ENCODE peak calls at places on chromosomes 16 and 17, in six cellular contexts. E is lung, X is kidney epithelial cell, A is HL-60, U is AG09309, I is nephron progenitor cell. R is an unnamed sample.

GRCh38 chr17:9242497-9242881 is 221.2 kb downstream of the NTN1 start:
- DNase-seq in A (no peak), U (no peak), X (no peak), I (no peak), E (no peak), R (no peak)

GRCh38 chr17:7021993-7022778 is 664 bp upstream of the BCL6B start:
- DNase-seq in E (peak), X (no peak), I (peak), U (no peak), A (peak), R (peak)

GRCh38 chr17:79826210-79826680 is 13.0 kb downstream of the CBX4 start:
- DNase-seq in A (peak), I (no peak), X (no peak), E (no peak), U (no peak), R (no peak)

GRCh38 chr16:29824589-29825144 is 4.4 kb downstream of the MVP start:
- DNase-seq in X (peak), A (no peak), E (no peak), I (no peak), U (no peak), R (no peak)

GRCh38 chr16:72924918-72925630 is 122.9 kb downstream of the ZFHX3 start:
- DNase-seq in U (no peak), X (no peak), A (no peak), I (no peak), E (no peak), R (no peak)

GRCh38 chr16:27820646-27821345 is 242.7 kb downstream of the GSG1L start:
- DNase-seq in U (no peak), A (no peak), I (no peak), X (no peak), E (no peak), R (no peak)

GRCh38 chr17:1573932-1574696 is 11.5 kb upstream of the PITPNA start:
- DNase-seq in A (peak), X (no peak), U (no peak), E (peak), I (peak), R (peak)

GRCh38 chr16:67750466-67750865 is 31.4 kb upstream of the GFOD2 start:
- DNase-seq in X (no peak), A (no peak), I (no peak), E (no peak), U (no peak), R (no peak)

GRCh38 chr17:36851230-36851629 is 86.0 kb upstream of the LHX1 start:
- DNase-seq in A (no peak), U (no peak), E (no peak), I (no peak), X (no peak), R (no peak)

GRCh38 chr16:17432902-17433576 is 37.7 kb downstream of the XYLT1 start:
- DNase-seq in X (no peak), U (peak), E (no peak), I (no peak), A (no peak), R (no peak)

GRCh38 chr16:56618138-56618537 is 7.4 kb upstream of the MT1E start:
- DNase-seq in U (no peak), X (no peak), I (no peak), E (no peak), A (no peak), R (no peak)

GRCh38 chr17:5050281-5050680 is 15.1 kb upstream of the SLC52A1 start:
- DNase-seq in I (no peak), E (no peak), A (no peak), U (no peak), X (no peak), R (no peak)

GRCh38 chr16:28845173-28846079 is 722 bp downstream of the TUFM start:
- DNase-seq in E (no peak), I (no peak), U (no peak), A (peak), X (no peak), R (no peak)

GRCh38 chr16:64132686-64133085 is 989.2 kb downstream of the CDH11 start:
- DNase-seq in A (no peak), U (no peak), I (no peak), E (no peak), X (no peak), R (no peak)

GRCh38 chr16:85563515-85564276 is 49.4 kb upstream of the GSE1 start:
- DNase-seq in I (peak), U (no peak), A (no peak), E (peak), X (no peak), R (no peak)

GRCh38 chr16:527015-527903 is at the start of gene CAPN15:
- DNase-seq in U (peak), E (peak), A (peak), I (peak), X (no peak), R (peak)

GRCh38 chr16:30997000-30997886 is 12.2 kb downstream of the HSD3B7 start:
- DNase-seq in A (peak), U (no peak), E (peak), X (no peak), I (peak), R (peak)

GRCh38 chr17:50423553-50424159 is 2.4 kb upstream of the ACSF2 start:
- DNase-seq in I (no peak), E (peak), X (peak), A (no peak), U (peak), R (no peak)

GRCh38 chr16:67666032-67666537 is 465 bp downstream of the ENKD1 start:
- DNase-seq in A (no peak), E (no peak), I (peak), U (no peak), X (no peak), R (no peak)

GRCh38 chr17:50289268-50289667 is 15.0 kb downstream of the TMEM92 start:
- DNase-seq in U (no peak), I (no peak), A (no peak), E (no peak), X (no peak), R (no peak)

GRCh38 chr16:87002717-87003413 is 314.3 kb downstream of the C16orf95 start:
- DNase-seq in E (no peak), X (no peak), I (no peak), U (peak), A (no peak), R (no peak)

GRCh38 chr17:40909755-40910154 is 24.7 kb upstream of the KRT20 start:
- DNase-seq in I (no peak), X (no peak), A (no peak), U (peak), E (no peak), R (no peak)

GRCh38 chr16:11447836-11448235 is 102.6 kb downstream of the RMI2 start:
- DNase-seq in E (no peak), X (no peak), A (no peak), I (no peak), U (no peak), R (no peak)

DNA sequence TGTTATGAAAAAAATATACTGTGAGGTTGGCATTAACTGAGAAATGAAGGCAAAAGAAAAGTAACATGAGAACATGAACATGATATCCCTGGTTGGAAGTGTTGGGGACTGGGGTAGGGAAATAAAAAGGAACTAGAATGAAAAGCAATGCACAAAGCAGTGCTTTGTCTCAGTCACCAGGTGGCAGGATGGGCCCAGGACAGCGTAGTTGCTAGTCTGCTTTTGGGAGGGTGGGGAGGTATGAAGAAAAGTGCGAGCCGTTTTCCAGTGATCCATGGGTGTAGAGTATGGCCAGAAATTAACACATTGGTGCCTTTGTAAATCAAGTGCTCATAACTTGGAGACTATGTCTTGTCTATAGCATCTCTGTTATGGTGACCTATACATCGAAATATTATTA is 662.5 kb upstream of the SALL1 start:
- DNase-seq in I (no peak), A (no peak), U (no peak), X (no peak), E (no peak), R (no peak)
- TF ChIP-seq CTCF in I (no peak), A (no peak), U (no peak), X (peak), E (no peak), R (no peak)

DNA sequence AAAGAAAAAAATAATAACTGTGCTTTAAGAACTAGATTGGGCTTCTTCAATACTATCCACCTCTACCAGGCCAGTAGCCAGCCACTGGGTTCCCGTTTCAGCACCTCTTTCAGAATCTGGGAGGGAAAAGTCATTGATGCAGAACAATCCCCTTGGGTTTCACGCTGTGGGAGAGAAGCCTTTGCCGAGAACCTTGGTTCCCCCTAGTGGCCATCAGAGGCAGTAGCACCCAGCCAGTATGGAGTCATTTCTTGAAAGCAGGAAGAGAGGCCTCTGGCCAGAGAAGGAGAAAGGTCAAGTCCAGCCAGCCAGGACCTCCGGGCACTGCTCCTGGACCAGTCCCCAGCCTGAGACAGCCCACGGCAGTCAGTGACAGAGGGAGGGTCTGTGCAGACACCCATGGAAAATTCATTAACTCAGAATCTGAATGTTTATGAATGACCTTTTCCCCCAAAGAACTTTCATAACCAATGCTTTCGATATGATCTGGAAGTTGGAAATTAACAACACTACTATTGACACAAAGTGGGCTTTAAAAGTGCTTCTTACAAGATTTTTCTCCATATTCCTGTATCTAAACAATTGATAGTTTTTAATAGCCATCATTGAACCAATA is 51.2 kb upstream of the CDH5 start:
- DNase-seq in I (peak), U (peak), A (peak), E (peak), X (peak), R (peak)
- TF ChIP-seq CTCF in I (peak), U (peak), A (peak), E (peak), X (peak), R (peak)

DNA sequence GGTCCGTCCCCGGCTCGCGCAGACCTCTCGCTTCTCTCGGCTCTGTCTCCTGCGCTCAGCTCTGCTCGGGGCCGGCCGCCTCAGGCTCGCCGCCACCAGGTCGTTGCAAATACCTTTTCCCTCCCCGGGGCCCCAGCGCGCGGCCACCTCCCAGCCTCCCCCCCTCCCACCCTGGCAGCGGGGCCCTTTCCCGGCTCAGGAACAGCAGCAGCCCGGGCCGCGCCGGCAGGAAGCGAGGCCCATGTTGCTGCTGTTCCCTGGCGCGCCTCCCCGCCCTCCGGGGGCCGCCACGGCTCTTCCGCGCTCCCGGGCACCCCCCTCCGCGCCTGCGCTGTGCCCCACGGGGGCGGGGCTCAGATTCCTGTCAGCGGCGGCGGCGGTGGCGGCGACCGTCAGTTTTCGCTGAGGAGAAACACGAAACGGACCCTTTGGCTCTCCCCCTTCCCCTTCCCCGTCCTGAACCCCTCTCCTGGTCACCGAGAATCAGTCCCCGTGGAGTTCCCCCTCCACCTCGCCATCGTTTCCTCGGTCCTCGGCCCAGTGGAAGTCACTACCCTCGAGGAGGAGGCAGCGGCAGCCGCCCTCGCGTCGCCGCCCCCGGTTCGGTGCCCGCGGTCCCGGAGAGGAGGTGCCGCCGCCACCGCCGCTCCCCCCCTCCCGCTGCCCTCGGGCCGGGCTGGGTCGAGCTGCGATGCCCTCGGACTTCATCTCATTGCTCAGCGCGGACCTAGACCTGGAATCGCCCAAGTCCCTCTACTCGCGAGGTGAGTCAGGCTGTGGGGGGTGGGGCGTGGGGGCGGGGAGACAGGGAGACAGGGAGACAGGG is at the start of gene NFAT5:
- DNase-seq in A (peak), I (peak), E (peak), U (peak), X (no peak), R (peak)
- TF ChIP-seq CTCF in A (no peak), I (no peak), E (no peak), U (no peak), X (no peak), R (no peak)

GRCh38 chr17:49031965-49032928 is 35.1 kb downstream of the IGF2BP1 start:
- DNase-seq in I (peak), A (peak), U (peak), E (peak), X (no peak), R (no peak)
- TF ChIP-seq CTCF in I (peak), A (peak), U (peak), E (peak), X (peak), R (peak)

DNA sequence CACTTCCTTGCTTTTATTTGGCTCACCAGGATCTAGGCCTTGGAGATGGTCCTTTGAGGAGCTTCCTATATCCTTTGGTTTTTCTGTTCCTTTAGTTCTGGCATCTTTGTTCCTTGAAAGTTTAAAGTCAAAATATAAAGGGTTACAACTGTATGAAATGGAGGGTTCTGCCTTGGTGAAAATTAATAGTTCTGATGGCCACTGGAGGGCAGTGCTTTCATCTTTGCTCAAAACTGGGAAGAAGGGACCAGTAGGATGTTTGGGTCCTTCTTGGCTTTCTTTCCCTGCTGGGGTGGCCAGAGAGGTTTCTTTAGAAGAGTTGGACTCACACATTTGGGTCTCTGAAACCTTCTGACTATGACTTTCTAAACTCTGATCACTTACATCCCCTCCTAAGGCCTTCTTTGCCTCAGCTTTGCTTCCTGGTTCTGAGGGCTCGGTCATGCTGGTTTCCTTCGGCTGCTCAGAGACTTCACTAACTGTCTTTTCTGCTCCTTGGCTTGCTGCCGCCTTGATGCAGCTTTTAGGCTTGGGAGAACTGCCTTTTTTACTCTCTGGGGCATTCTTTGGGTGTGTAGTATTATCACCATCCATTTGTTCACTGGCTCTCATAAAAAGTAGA is 10.9 kb upstream of the ITGA2B start:
- DNase-seq in X (no peak), A (no peak), U (no peak), E (no peak), I (no peak), R (no peak)
- TF ChIP-seq CTCF in X (peak), A (peak), U (peak), E (no peak), I (peak), R (no peak)

GRCh38 chr16:76278976-76279375 is 1.8 kb downstream of the CNTNAP4 start:
- DNase-seq in E (no peak), X (no peak), A (no peak), I (no peak), U (no peak), R (no peak)
- TF ChIP-seq CTCF in E (no peak), X (no peak), A (no peak), I (peak), U (no peak), R (no peak)

DNA sequence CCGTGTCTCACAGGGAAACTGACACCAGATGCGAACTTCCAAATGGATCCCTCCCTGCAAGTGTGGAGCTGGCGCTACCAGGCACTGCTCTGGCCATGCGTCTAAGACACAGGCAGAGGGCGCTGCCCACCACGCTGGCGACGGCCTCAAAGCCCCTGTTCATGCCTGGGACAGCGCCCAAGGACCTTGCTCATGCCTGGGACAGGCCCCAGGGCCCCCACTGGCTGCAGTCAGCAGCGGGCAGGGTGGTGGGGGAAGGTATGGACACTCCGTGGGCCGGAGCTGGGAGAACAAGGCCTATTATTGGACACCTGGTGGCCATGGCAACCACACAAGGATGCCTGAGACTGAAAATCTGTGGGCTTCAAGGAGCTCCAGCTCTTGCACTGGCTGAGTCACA is 8.8 kb downstream of the ZG16B start:
- DNase-seq in A (peak), E (peak), U (peak), I (peak), X (peak), R (peak)
- TF ChIP-seq CTCF in A (peak), E (peak), U (peak), I (peak), X (peak), R (peak)

DNA sequence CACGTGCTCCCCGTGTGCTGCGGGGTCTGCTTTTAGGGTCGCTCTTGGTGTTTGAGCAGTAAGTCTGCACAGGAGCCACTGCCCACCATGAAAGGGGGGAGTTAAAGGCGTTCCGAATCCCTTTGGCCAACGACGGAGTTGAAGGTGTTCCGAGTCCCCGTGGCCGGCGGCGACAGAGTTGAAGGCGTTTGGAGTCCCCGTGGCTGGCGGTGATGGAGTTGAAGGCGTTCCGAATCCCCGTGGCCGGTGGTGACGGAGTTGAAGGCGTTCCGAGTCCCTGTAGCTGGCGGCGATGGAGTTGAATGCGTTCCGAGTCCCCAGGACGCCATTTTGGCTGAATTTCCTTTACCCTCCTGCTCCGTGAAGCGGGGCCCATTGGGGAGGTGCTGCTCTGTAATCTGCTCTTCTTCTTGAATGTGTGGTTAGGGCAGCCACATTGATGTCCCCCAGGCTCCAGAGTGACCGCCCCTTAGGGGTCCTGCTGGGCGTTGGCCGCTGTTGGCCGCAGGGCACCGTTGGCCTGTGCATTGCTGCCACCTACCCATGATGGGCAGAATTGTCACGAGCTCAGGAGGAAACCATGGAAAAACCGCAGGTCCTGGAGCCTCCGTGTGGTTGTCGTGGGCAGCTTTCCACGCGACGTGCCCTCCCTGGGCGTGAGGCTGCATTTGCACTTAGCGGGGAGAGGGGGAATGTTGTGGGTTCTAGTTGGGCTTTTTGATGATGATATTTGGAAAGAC is 73.7 kb upstream of the ZNF750 start:
- DNase-seq in A (no peak), U (no peak), I (no peak), X (no peak), E (no peak), R (no peak)
- TF ChIP-seq CTCF in A (no peak), U (no peak), I (no peak), X (peak), E (no peak), R (peak)